ENCODE peak calls at places on chromosomes 5 and 9, in six cellular contexts. U is CD8-positive, alpha-beta T cell; N is body of pancreas; X is IMR-90; V is psoas muscle; W is cardiac fibroblast. O is an unnamed sample.

GRCh38 chr5:135426102-135427082 is 20.8 kb downstream of the DCANP1 start:
- DNase-seq in U (no peak), N (no peak), V (no peak), W (peak; percentile 70), X (peak; percentile 61), O (peak; percentile 47)

GRCh38 chr5:126658526-126658925 is 57.8 kb downstream of the PHAX start:
- DNase-seq in N (no peak), U (no peak), V (no peak), W (no peak), X (no peak), O (no peak)

GRCh38 chr5:10663531-10664183 is 97.4 kb downstream of the DAP start:
- DNase-seq in W (peak; percentile 29), N (peak; percentile 74), U (no peak), V (no peak), X (peak; percentile 64), O (peak; percentile 38)

GRCh38 chr9:17625644-17626388 is 47.0 kb downstream of the SH3GL2 start:
- DNase-seq in W (no peak), U (no peak), V (no peak), N (no peak), X (peak; percentile 38), O (peak; percentile 35)

GRCh38 chr5:180170111-180170809 is 38.8 kb downstream of the RASGEF1C start:
- DNase-seq in W (no peak), X (no peak), U (no peak), V (no peak), N (no peak), O (no peak)

GRCh38 chr9:114930063-114930812 is at the start of gene TNFSF8:
- DNase-seq in V (peak; percentile 53), U (peak; percentile 30), X (no peak), N (no peak), W (no peak), O (no peak)

GRCh38 chr5:56169281-56169680 is 63.8 kb downstream of the ANKRD55 start:
- DNase-seq in U (no peak), V (no peak), X (peak; percentile 74), N (no peak), W (peak; percentile 47), O (peak; percentile 29)

GRCh38 chr9:6922680-6923079 is 164.9 kb downstream of the KDM4C start:
- DNase-seq in X (no peak), W (no peak), V (no peak), N (no peak), U (no peak), O (no peak)

GRCh38 chr5:177453852-177454396 is 7.3 kb downstream of the PRR7 start:
- DNase-seq in N (no peak), X (no peak), V (no peak), U (no peak), W (no peak), O (no peak)

GRCh38 chr5:112202694-112203093 is 216.4 kb downstream of the EPB41L4A start:
- DNase-seq in N (no peak), U (no peak), X (no peak), V (no peak), W (no peak), O (no peak)

GRCh38 chr9:121450241-121450640 is 49.4 kb downstream of the GGTA1 start:
- DNase-seq in V (no peak), X (no peak), W (peak; percentile 20), N (no peak), U (no peak), O (no peak)

GRCh38 chr5:168879929-168880328 is 300.8 kb upstream of the PANK3 start:
- DNase-seq in V (no peak), W (peak; percentile 84), N (peak; percentile 13), X (no peak), U (no peak), O (no peak)

GRCh38 chr9:135990468-135991429 is 29.6 kb upstream of the UBAC1 start:
- DNase-seq in N (peak; percentile 22), W (peak; percentile 62), V (no peak), U (no peak), X (peak; percentile 47), O (peak; percentile 64)

GRCh38 chr9:34025062-34025461 is 23.6 kb downstream of the UBAP2 start:
- DNase-seq in U (no peak), N (no peak), V (no peak), W (no peak), X (peak; percentile 40), O (no peak)

GRCh38 chr5:115424030-115424429 is 120.5 kb downstream of the FEM1C start:
- DNase-seq in V (no peak), N (no peak), X (no peak), U (no peak), W (no peak), O (no peak)

GRCh38 chr5:108788142-108788541 is 40.4 kb downstream of the FER start:
- DNase-seq in V (peak; percentile 84), X (no peak), W (no peak), U (no peak), N (peak; percentile 86), O (no peak)

GRCh38 chr5:14842117-14842516 is 29.5 kb downstream of the ANKH start:
- DNase-seq in W (no peak), N (no peak), X (no peak), V (no peak), U (no peak), O (no peak)

GRCh38 chr5:33362915-33363314 is 77.8 kb upstream of the TARS1 start:
- DNase-seq in W (peak; percentile 41), U (no peak), V (no peak), X (peak; percentile 71), N (peak; percentile 8), O (peak; percentile 23)

GRCh38 chr9:94300470-94301301 is 27.8 kb downstream of the NUTM2F start:
- DNase-seq in V (no peak), U (no peak), N (no peak), W (no peak), X (no peak), O (no peak)

GRCh38 chr9:89234636-89235035 is 56.0 kb upstream of the SHC3 start:
- DNase-seq in U (no peak), V (no peak), X (peak; percentile 13), N (peak; percentile 17), W (peak; percentile 32), O (peak; percentile 19)

GRCh38 chr5:28877050-28877449 is 1838.7 kb upstream of the CDH9 start:
- DNase-seq in W (no peak), N (no peak), V (no peak), X (no peak), U (no peak), O (no peak)

GRCh38 chr5:130526708-130527107 is 622.4 kb downstream of the CHSY3 start:
- DNase-seq in X (no peak), U (no peak), N (peak; percentile 10), V (no peak), W (peak; percentile 25), O (peak; percentile 93)

GRCh38 chr5:131198625-131199024 is 27.9 kb downstream of the LYRM7 start:
- DNase-seq in W (peak; percentile 31), V (no peak), U (no peak), N (no peak), X (peak; percentile 78), O (peak; percentile 15)

GRCh38 chr9:134624827-134625181 is 16.8 kb upstream of the COL5A1 start:
- DNase-seq in N (no peak), V (no peak), W (peak; percentile 91), X (peak; percentile 87), U (no peak), O (peak; percentile 86)

DNA sequence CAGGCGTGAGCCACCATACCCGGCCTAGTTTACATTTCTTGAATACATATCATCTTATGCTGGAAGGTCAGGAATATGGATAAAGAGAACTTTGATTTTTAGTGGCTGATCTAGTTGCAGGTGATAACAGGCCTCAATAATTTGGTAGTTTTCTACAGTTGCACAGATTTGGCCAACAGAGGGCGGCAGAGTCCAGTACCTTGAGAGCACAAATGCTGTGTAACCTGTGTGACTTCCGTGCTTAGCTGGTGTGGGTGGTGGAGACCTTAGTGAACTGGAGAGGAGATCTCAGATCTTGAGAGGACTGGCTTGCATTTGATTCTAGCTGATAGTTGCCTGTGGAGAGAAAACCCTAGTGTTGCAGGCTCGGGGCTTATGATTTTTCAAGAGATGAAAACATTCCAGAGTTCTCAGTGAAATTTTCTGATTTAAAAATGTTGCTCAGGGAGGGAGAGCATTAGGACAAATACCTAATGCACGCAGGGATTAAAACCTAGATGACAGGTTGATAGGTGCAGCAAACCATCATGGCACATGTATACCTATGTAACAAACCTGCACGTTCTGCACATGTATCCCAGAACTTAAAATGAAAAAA is 17.4 kb upstream of the GPR151 start:
- DNase-seq in V (peak; percentile 64), W (peak; percentile 66), X (peak; percentile 50), N (peak; percentile 85), U (peak; percentile 51), O (peak; percentile 54)
- TF ChIP-seq CTCF in V (peak; percentile 62), W (peak; percentile 83), X (peak; percentile 80), N (peak; percentile 84), U (peak; percentile 70), O (peak; percentile 89)

DNA sequence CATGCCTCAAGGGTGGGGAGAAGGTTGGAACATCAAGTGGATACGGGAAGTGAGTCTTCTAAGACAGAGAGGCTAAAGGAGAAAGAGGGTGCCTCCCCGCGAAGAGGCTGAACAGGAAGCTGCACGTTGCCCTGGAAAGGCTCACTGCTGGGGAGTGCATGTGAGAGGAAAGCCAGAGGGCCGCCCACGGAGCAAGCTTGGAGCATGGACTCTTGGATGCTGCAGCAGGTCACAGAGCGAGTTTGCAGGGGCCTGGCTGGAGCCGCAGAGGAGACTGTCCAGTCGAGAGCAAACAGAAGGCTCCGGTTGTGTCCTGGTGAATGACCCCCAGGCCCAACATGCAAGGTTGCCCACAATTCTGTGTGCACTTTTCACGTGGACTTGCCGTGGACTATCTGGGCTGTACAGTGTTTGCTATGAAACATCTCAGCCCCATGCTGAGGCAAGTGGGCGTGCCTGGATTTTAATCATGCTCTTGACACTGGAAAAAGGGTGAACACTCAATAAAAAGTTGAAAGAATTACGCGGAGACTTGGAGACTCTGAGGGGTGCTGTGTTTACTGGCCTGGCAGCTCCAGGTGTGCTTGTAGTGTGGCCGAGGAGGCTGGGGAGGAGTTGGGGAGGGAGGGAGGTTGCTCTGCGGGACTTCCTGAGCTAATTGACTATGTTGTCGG is 54.5 kb upstream of the GARNL3 start:
- DNase-seq in W (no peak), U (no peak), X (no peak), N (no peak), V (no peak), O (no peak)
- H3K4me3 ChIP-seq in W (no peak overlapping the region), U (no peak overlapping the region), X (no peak overlapping the region), N (no peak overlapping the region), V (no peak overlapping the region), O (no peak overlapping the region)

GRCh38 chr9:113652355-113653152 is 189.0 kb downstream of the RGS3 start:
- DNase-seq in U (no peak), V (no peak), X (no peak), N (no peak), W (no peak), O (no peak)

GRCh38 chr9:113651896-113652295 is 188.4 kb downstream of the RGS3 start:
- DNase-seq in U (no peak), W (no peak), N (no peak), V (no peak), X (no peak), O (no peak)

GRCh38 chr9:113654605-113655193 is 191.2 kb downstream of the RGS3 start:
- DNase-seq in W (peak; percentile 56), N (peak; percentile 27), U (no peak), V (peak; percentile 81), X (no peak), O (no peak)

GRCh38 chr9:113656771-113657670 is 193.5 kb downstream of the RGS3 start:
- DNase-seq in U (no peak), W (no peak), V (no peak), N (no peak), X (no peak), O (no peak)

GRCh38 chr9:113653746-113654604 is 190.4 kb downstream of the RGS3 start:
- DNase-seq in X (no peak), V (no peak), N (no peak), U (no peak), W (no peak), O (no peak)
- TF ChIP-seq CTCF in X (no peak), V (no peak), N (no peak), U (no peak), W (no peak), O (no peak)

GRCh38 chr5:141349917-141350619 is at the start of gene PCDHGB1:
- DNase-seq in W (peak; percentile 69), X (peak; percentile 71), U (no peak), V (no peak), N (peak; percentile 49), O (peak; percentile 53)
- H3K4me3 ChIP-seq in W (no peak within 1 kb of the TSS), X (peak within 1 kb of the TSS; percentile 55), U (no peak within 1 kb of the TSS), V (peak within 1 kb of the TSS; percentile 44), N (no peak within 1 kb of the TSS), O (peak within 1 kb of the TSS; percentile 32)